ENCODE peak calls at places on chromosomes 4 and X, in seven cellular contexts. G, V, A, S, J, I and C are unnamed samples.

GRCh38 chrX:24081661-24082154 is 27.0 kb downstream of the EIF2S3 start:
- DNase-seq in I (peak; percentile 60), A (no peak), S (no peak), J (peak; percentile 62), G (peak; percentile 76), V (peak; percentile 51), C (no peak)

GRCh38 chr4:1234811-1235292 is 14.1 kb downstream of the CTBP1 start:
- DNase-seq in V (no peak), G (no peak), I (no peak), J (no peak), S (no peak), A (no peak), C (no peak)

GRCh38 chr4:76966024-76966579 is 16.6 kb downstream of the SEPTIN11 start:
- DNase-seq in S (no peak), A (no peak), G (no peak), V (no peak), I (no peak), J (no peak), C (no peak)

GRCh38 chr4:186724048-186724860 is 598 bp upstream of the FAT1 start:
- DNase-seq in J (peak; percentile 64), I (peak; percentile 56), G (peak; percentile 63), A (no peak), S (peak; percentile 26), V (peak; percentile 60), C (no peak)

GRCh38 chr4:56641494-56642051 is 39.5 kb downstream of the HOPX start:
- DNase-seq in G (peak; percentile 93), I (peak; percentile 94), A (peak; percentile 69), S (no peak), V (no peak), J (peak; percentile 86), C (peak; percentile 45)

GRCh38 chrX:120302434-120302833 is 8.8 kb downstream of the TMEM255A start:
- DNase-seq in G (peak; percentile 41), J (no peak), A (no peak), S (peak; percentile 27), I (no peak), V (no peak), C (no peak)

GRCh38 chr4:177404980-177405379 is 37.3 kb downstream of the AGA start:
- DNase-seq in S (no peak), V (no peak), I (no peak), G (no peak), J (no peak), A (no peak), C (no peak)

GRCh38 chr4:72451349-72451748 is 117.7 kb downstream of the ADAMTS3 start:
- DNase-seq in V (no peak), I (no peak), A (no peak), S (no peak), J (no peak), G (no peak), C (no peak)

GRCh38 chr4:174198396-174199179 is 84.9 kb downstream of the FBXO8 start:
- DNase-seq in I (peak; percentile 85), J (peak; percentile 78), S (no peak), V (peak; percentile 51), A (peak; percentile 27), G (peak; percentile 63), C (no peak)

GRCh38 chr4:6955261-6955911 is 45.8 kb downstream of the TBC1D14 start:
- DNase-seq in V (no peak), S (no peak), G (no peak), J (no peak), A (no peak), I (no peak), C (no peak)

GRCh38 chr4:144656857-144657256 is 10.9 kb downstream of the HHIP start:
- DNase-seq in J (peak; percentile 9), S (no peak), A (no peak), V (no peak), I (peak; percentile 51), G (peak; percentile 35), C (no peak)

GRCh38 chr4:103012085-103012484 is 7.4 kb downstream of the SLC9B1 start:
- DNase-seq in V (no peak), A (peak; percentile 16), S (no peak), J (peak; percentile 73), G (peak; percentile 94), I (peak; percentile 67), C (no peak)

GRCh38 chr4:66741081-66741480 is 804.2 kb downstream of the CENPC start:
- DNase-seq in S (no peak), J (no peak), G (no peak), V (no peak), I (peak; percentile 19), A (no peak), C (no peak)

GRCh38 chrX:153601511-153602110 is 2.7 kb upstream of the CCNQ start:
- DNase-seq in S (no peak), J (no peak), V (no peak), A (no peak), G (no peak), I (no peak), C (no peak)

GRCh38 chrX:54921427-54922021 is 900 bp downstream of the TRO start:
- DNase-seq in S (no peak), I (peak; percentile 75), J (peak; percentile 52), V (peak; percentile 83), A (peak; percentile 10), G (peak; percentile 84), C (peak; percentile 5)

GRCh38 chr4:86497131-86497530 is 97.0 kb upstream of the PTPN13 start:
- DNase-seq in J (peak; percentile 49), V (no peak), G (no peak), A (no peak), S (no peak), I (no peak), C (no peak)

GRCh38 chr4:3451956-3452355 is 10.2 kb downstream of the HGFAC start:
- DNase-seq in V (no peak), S (no peak), I (peak; percentile 40), A (peak; percentile 33), G (peak; percentile 44), J (peak; percentile 59), C (no peak)

GRCh38 chr4:61068745-61069144 is 131.4 kb upstream of the ADGRL3 start:
- DNase-seq in A (no peak), G (peak; percentile 36), I (peak; percentile 46), V (no peak), J (no peak), S (no peak), C (peak; percentile 28)

GRCh38 chr4:3346146-3346545 is 53.3 kb downstream of the RGS12 start:
- DNase-seq in I (peak; percentile 75), J (peak; percentile 79), A (peak; percentile 60), V (peak; percentile 81), S (peak; percentile 65), G (peak; percentile 92), C (peak; percentile 48)

GRCh38 chr4:7831330-7831729 is 108.3 kb downstream of the AFAP1 start:
- DNase-seq in J (peak; percentile 87), S (no peak), A (peak; percentile 74), G (peak; percentile 94), I (peak; percentile 85), V (no peak), C (no peak)

GRCh38 chrX:101230636-101231035 is 11.1 kb downstream of the DRP2 start:
- DNase-seq in A (no peak), G (peak; percentile 39), S (no peak), J (peak; percentile 25), V (no peak), I (peak; percentile 38), C (no peak)

GRCh38 chr4:41963105-41963504 is 18.5 kb upstream of the DCAF4L1 start:
- DNase-seq in I (peak; percentile 30), V (peak; percentile 17), J (peak; percentile 21), S (no peak), A (no peak), G (peak; percentile 50), C (no peak)
- TF ChIP-seq CTCF in I (peak; percentile 53), V (peak; percentile 74), J (peak; percentile 48), S (peak; percentile 1), A (no peak), G (peak; percentile 51), C (peak; percentile 21)

DNA sequence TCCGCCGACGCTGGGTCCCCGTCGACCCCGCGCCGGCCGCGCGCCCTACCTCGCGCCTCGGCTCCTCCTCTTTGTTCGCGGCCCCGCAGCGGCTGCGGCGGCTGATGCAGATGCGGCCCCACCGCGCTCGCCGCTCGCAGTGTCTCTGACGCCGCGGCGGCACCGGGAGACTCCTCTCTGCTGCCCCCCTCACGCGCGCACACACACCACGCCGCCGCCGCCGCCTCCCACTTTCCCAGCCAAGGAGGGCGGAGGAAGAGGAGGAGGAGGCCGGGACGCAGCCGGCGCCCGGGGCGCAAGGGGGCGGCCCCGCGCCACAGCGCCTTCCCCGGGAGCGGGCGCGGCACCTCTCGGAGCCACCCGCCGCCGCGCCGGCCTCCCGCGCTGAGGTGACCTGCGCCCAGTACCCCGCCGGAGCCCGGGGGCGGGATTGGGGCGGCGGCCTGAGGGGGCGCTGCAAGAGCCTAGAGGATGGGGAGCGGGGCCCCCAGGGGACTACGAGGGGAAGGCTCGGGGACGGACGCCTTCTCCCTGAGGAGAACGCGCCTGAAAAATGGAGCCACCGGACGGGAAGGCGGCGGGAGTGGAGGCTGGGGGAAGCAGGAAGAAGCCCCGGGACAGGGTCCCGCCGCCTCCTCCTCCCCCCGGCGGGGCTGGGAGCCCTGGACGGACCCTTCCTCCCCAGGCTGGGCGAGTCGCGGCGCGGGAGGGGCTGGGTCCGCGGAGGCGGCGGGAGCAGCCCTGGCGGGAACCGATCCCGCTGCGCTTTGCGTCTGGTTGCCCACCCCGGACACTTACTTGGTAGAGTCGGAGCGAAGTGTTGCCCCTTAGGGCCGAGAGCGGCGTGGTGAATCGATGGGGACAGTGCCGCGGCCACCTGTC is at the start of gene SH3RF1:
- DNase-seq in V (peak; percentile 91), G (peak; percentile 82), A (no peak), J (peak; percentile 94), I (peak; percentile 90), S (peak; percentile 47), C (no peak)
- TF ChIP-seq CTCF in V (peak; percentile 37), G (peak; percentile 13), A (peak; percentile 7), J (no peak), I (peak; percentile 20), S (no peak), C (peak; percentile 20)

GRCh38 chr4:132240094-132240493 is 909.0 kb upstream of the PCDH10 start:
- DNase-seq in G (peak; percentile 18), S (no peak), I (peak; percentile 11), A (no peak), J (no peak), V (no peak), C (no peak)

DNA sequence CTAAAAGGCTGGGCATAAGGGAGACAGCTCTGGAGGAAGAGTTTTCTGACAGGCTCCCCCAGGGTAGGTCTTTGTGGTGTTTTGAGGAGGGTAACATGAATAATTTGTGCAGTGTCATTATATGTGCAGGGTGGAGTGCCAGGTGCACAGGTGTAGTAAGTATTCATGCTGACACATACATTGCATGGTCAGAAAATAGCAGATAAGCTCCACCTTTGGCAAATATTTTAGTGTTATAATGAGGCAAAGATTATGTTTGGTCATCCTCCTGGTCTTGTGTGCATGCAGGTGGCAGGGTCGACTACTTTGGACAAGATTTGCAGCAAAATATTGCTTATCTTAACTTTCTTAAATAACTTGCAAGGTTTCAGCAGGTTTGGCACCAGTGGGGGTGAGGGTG is 910.4 kb upstream of the PCDH10 start:
- DNase-seq in V (no peak), I (no peak), S (no peak), A (no peak), J (no peak), G (no peak), C (no peak)
- TF ChIP-seq CTCF in V (no peak), I (no peak), S (no peak), A (no peak), J (no peak), G (no peak), C (no peak)

DNA sequence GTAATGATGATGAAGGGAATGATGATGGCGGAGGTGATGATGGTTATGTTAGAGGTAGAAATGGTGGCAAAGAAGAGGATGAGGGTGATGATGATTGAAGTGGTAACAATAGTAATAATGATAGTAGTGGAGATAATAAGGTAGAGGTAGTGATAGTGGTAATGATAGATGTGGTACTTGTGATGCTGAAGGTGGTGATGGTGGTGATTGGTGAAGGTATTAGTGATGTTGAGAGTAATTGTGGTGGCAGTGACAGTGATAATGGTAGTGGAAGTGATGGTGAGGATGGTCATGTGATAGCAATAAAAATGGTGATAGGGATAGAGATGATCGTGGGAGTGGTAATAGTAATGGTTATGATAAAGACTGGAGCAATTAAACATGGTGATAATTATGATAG is 108.8 kb downstream of the EFNB1 start:
- DNase-seq in S (no peak), I (no peak), A (no peak), G (no peak), J (no peak), V (no peak), C (no peak)
- TF ChIP-seq CTCF in S (no peak), I (no peak), A (no peak), G (no peak), J (no peak), V (no peak), C (no peak)